ENCODE peak calls at places on chromosomes 6 and 20, in four cellular contexts. One of them, this sample, is unnamed. For H3K9me1, the result is how much of the 10 kb centered on the place peaks cover.

GRCh38 chr6:169529931-169530761 is 171.7 kb downstream of the WDR27 start:
- DNase-seq in endothelial cell of umbilical vein: no peak
- DNase-seq in K562: no peak
- DNase-seq in keratinocyte: no peak
- DNase-seq in this sample: peak

GRCh38 chr6:30111266-30111856 is 1.5 kb downstream of the TRIM31 start:
- DNase-seq in endothelial cell of umbilical vein: no peak
- DNase-seq in K562: no peak
- DNase-seq in keratinocyte: no peak
- DNase-seq in this sample: no peak

GRCh38 chr6:43747734-43748133 is 22.3 kb upstream of the VEGFA start:
- DNase-seq in endothelial cell of umbilical vein: no peak
- DNase-seq in K562: no peak
- DNase-seq in keratinocyte: no peak
- DNase-seq in this sample: no peak

GRCh38 chr6:43648248-43648647 is 3.4 kb downstream of the RSPH9 start:
- DNase-seq in endothelial cell of umbilical vein: no peak
- DNase-seq in K562: no peak
- DNase-seq in keratinocyte: no peak
- DNase-seq in this sample: no peak

GRCh38 chr6:115551510-115551909 is 509.2 kb downstream of the FRK start:
- DNase-seq in endothelial cell of umbilical vein: no peak
- DNase-seq in K562: no peak
- DNase-seq in keratinocyte: no peak
- DNase-seq in this sample: no peak

GRCh38 chr6:122422614-122423267 is 23.3 kb downstream of the HSF2 start:
- DNase-seq in endothelial cell of umbilical vein: no peak
- DNase-seq in K562: no peak
- DNase-seq in keratinocyte: no peak
- DNase-seq in this sample: no peak

GRCh38 chr20:36768768-36769430 is 4.7 kb downstream of the DSN1 start:
- DNase-seq in endothelial cell of umbilical vein: peak
- DNase-seq in K562: no peak
- DNase-seq in keratinocyte: no peak
- DNase-seq in this sample: peak

GRCh38 chr20:8994045-8994444 is 74.8 kb upstream of the PLCB4 start:
- DNase-seq in endothelial cell of umbilical vein: no peak
- DNase-seq in K562: no peak
- DNase-seq in keratinocyte: no peak
- DNase-seq in this sample: no peak

GRCh38 chr6:130713144-130713543 is 114.1 kb upstream of the SMLR1 start:
- DNase-seq in endothelial cell of umbilical vein: no peak
- DNase-seq in K562: no peak
- DNase-seq in keratinocyte: no peak
- DNase-seq in this sample: no peak

GRCh38 chr6:40286721-40287120 is 300.4 kb downstream of the LRFN2 start:
- DNase-seq in endothelial cell of umbilical vein: no peak
- DNase-seq in K562: no peak
- DNase-seq in keratinocyte: no peak
- DNase-seq in this sample: no peak
- H3K4me3 ChIP-seq in endothelial cell of umbilical vein: no peak
- H3K4me3 ChIP-seq in K562: no peak
- H3K4me3 ChIP-seq in keratinocyte: no peak
- H3K4me3 ChIP-seq in this sample: no peak

GRCh38 chr6:93496548-93496947 is 77.2 kb upstream of the EPHA7 start:
- DNase-seq in endothelial cell of umbilical vein: no peak
- DNase-seq in K562: no peak
- DNase-seq in keratinocyte: no peak
- DNase-seq in this sample: no peak
- H3K9me1 ChIP-seq in endothelial cell of umbilical vein: under half
- H3K9me1 ChIP-seq in K562: under half
- H3K9me1 ChIP-seq in keratinocyte: under half
- H3K9me1 ChIP-seq in this sample: under half

GRCh38 chr6:78383968-78384367 is 483.4 kb upstream of the IRAK1BP1 start:
- DNase-seq in endothelial cell of umbilical vein: no peak
- DNase-seq in K562: no peak
- DNase-seq in keratinocyte: no peak
- DNase-seq in this sample: no peak
- H3K4me3 ChIP-seq in endothelial cell of umbilical vein: no peak
- H3K4me3 ChIP-seq in K562: no peak
- H3K4me3 ChIP-seq in keratinocyte: no peak
- H3K4me3 ChIP-seq in this sample: no peak

DNA sequence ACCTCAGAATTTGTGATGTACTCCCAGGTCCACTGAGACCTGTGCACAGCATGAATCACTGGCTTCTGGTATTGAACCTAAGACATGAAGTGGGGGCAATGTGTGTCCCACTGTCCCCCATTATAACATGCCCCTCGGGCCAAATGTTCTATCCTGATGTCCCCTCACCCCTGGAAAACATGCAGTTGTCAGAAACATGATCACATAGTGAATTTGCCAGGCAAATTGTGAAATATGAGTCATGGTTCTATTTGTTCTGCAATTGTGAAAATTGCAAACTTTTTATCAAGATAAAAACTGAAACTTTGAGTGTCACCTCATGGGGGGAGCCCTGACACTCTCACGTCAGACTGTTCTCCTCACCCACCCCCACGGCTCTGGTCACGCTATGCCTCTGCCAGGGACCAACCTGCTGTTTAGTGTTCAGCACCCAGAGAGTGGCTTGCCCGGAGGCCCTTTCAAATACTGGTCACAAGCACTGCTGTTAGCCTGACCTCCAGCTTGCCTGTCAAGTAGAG is 305.3 kb downstream of the CLIC5 start:
- DNase-seq in endothelial cell of umbilical vein: no peak
- DNase-seq in K562: no peak
- DNase-seq in keratinocyte: no peak
- DNase-seq in this sample: peak
- H3K9me1 ChIP-seq in endothelial cell of umbilical vein: under half
- H3K9me1 ChIP-seq in K562: under half
- H3K9me1 ChIP-seq in keratinocyte: under half
- H3K9me1 ChIP-seq in this sample: under half

DNA sequence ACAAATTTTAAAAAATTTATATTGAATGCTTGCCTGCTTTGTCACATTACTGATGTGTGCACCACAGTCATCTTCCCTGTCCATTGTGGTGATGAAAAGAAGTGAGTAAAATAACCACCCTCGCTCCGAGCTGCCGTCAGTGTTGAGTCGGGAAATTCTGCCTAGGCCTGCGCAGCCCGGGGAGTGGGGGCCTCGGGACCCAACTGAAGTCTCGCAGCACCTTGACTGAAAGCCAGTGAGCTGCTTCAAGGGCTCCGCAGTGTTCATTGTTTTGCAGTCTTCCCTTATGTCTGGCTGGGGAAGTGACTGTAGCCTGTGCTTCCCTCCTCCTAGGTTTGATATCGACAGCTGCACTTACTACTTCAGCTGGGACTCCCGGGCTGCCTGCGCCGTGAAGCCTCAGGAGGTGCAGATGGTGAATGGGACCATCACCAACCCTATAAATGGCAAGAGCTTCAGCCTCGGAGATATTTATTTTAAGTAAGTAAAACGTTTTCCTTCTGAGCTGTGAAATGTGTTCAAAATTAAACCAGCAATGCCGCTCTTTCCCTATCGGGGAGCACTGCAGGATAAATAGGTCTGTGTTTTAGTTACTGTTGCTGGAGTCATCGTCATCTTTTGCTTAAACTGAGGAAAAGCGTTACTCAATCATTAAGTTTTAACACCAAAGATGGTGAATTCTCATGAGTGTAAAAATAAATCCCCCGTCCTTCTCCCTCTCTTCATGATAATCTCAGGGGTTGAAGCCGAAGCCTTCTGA is 32.7 kb upstream of the SLC22A1 start:
- DNase-seq in endothelial cell of umbilical vein: no peak
- DNase-seq in K562: no peak
- DNase-seq in keratinocyte: no peak
- DNase-seq in this sample: no peak
- H3K4me3 ChIP-seq in endothelial cell of umbilical vein: no peak
- H3K4me3 ChIP-seq in K562: no peak
- H3K4me3 ChIP-seq in keratinocyte: no peak
- H3K4me3 ChIP-seq in this sample: no peak

GRCh38 chr20:52172392-52173047 is 19.1 kb downstream of the ZFP64 start:
- DNase-seq in endothelial cell of umbilical vein: no peak
- DNase-seq in K562: no peak
- DNase-seq in keratinocyte: no peak
- DNase-seq in this sample: no peak

GRCh38 chr20:52166150-52166549 is 25.4 kb downstream of the ZFP64 start:
- DNase-seq in endothelial cell of umbilical vein: no peak
- DNase-seq in K562: no peak
- DNase-seq in keratinocyte: no peak
- DNase-seq in this sample: no peak

GRCh38 chr20:52168116-52168515 is 23.5 kb downstream of the ZFP64 start:
- DNase-seq in endothelial cell of umbilical vein: no peak
- DNase-seq in K562: no peak
- DNase-seq in keratinocyte: no peak
- DNase-seq in this sample: no peak

GRCh38 chr20:52171025-52171424 is 20.6 kb downstream of the ZFP64 start:
- DNase-seq in endothelial cell of umbilical vein: no peak
- DNase-seq in K562: no peak
- DNase-seq in keratinocyte: no peak
- DNase-seq in this sample: no peak

GRCh38 chr20:52167232-52167840 is 24.2 kb downstream of the ZFP64 start:
- DNase-seq in endothelial cell of umbilical vein: no peak
- DNase-seq in K562: no peak
- DNase-seq in keratinocyte: no peak
- DNase-seq in this sample: no peak
- H3K9me1 ChIP-seq in endothelial cell of umbilical vein: under half
- H3K9me1 ChIP-seq in K562: under half
- H3K9me1 ChIP-seq in keratinocyte: under half
- H3K9me1 ChIP-seq in this sample: under half

DNA sequence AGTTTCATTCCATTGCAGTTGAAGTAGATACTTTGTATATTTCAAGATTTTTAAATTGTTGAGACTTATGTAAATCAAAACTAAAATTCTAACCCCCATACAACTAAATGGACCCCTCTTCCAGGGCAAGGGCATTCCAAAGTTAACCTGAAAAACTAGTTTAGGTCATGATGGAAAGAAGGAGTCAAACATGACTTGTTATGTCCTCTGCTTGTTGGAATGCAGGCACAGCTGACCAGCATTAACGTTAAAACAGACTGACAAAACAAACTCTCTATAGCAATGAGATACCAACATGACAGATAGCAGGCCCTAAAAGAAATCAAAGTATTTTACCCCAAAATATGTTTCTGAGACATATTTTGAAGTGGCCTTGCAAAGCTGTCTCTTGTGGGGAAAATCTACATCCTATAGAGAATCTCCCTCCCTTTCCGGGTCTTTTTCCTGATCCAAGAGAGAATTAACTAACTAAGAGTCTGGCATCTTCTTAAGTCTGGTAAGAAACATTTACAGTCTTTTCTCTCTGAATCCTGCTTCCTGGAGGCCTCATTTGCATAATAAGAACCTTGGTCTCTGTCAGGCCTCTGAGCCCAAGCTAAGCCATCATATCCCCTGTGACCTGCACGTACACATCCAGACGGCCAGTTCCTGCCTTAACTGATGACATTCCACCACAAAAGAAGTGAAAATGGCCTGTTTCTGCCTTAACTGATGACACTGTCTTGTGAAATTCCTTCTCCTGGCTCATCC is 124.3 kb upstream of the ATXN1 start:
- DNase-seq in endothelial cell of umbilical vein: no peak
- DNase-seq in K562: no peak
- DNase-seq in keratinocyte: no peak
- DNase-seq in this sample: no peak
- H3K4me3 ChIP-seq in endothelial cell of umbilical vein: no peak
- H3K4me3 ChIP-seq in K562: no peak
- H3K4me3 ChIP-seq in keratinocyte: no peak
- H3K4me3 ChIP-seq in this sample: no peak

This sample was measured in IMR-90.